ENCODE peak calls at places on chromosomes 16 and 17, in eight cellular contexts. T is GM12891, A is stomach, I is transverse colon, S is HCT116, F is sigmoid colon, C is breast epithelium, G is spleen. V is an unnamed sample.

GRCh38 chr17:79840204-79840988 is 1.2 kb upstream of the CBX4 start:
- DNase-seq in T (no peak), A (peak; percentile 75), I (peak; percentile 67), S (no peak), F (peak; percentile 92), C (no peak), G (peak; percentile 88), V (no peak)

GRCh38 chr17:1571362-1571746 is 8.8 kb upstream of the PITPNA start:
- DNase-seq in T (no peak), A (no peak), I (no peak), S (no peak), F (no peak), C (no peak), G (no peak), V (no peak)

GRCh38 chr16:3283525-3284447 is 495 bp downstream of the ZNF263 start:
- DNase-seq in T (no peak), A (no peak), I (no peak), S (no peak), F (peak; percentile 71), C (no peak), G (no peak), V (no peak)

GRCh38 chr16:81175325-81175891 is 63.1 kb upstream of the BCO1 start:
- DNase-seq in T (no peak), A (no peak), I (no peak), S (no peak), F (no peak), C (no peak), G (no peak), V (no peak)

GRCh38 chr16:11797957-11798299 is 870 bp upstream of the ZC3H7A start:
- DNase-seq in T (no peak), A (no peak), I (no peak), S (no peak), F (no peak), C (no peak), G (peak; percentile 80), V (no peak)

GRCh38 chr16:30356401-30357084 is 1.4 kb upstream of the CD2BP2 start:
- DNase-seq in T (no peak), A (no peak), I (peak; percentile 42), S (no peak), F (no peak), C (no peak), G (peak; percentile 79), V (no peak)

GRCh38 chr17:46744441-46744840 is 74.1 kb downstream of the WNT3 start:
- DNase-seq in T (no peak), A (no peak), I (no peak), S (no peak), F (no peak), C (no peak), G (no peak), V (no peak)

GRCh38 chr17:80408872-80409271 is 6.1 kb upstream of the ENDOV start:
- DNase-seq in T (no peak), A (peak; percentile 42), I (no peak), S (no peak), F (no peak), C (no peak), G (no peak), V (no peak)

GRCh38 chr16:70577256-70577698 is 53.7 kb downstream of the SF3B3 start:
- DNase-seq in T (no peak), A (no peak), I (no peak), S (peak; percentile 8), F (peak; percentile 65), C (peak; percentile 52), G (no peak), V (no peak)

GRCh38 chr16:20300312-20301097 is 26.8 kb downstream of the GP2 start:
- DNase-seq in T (peak; percentile 35), A (peak; percentile 69), I (peak; percentile 43), S (peak; percentile 42), F (no peak), C (peak; percentile 56), G (no peak), V (peak; percentile 40)

GRCh38 chr16:28984091-28984490 is 761 bp upstream of the LAT start:
- DNase-seq in T (no peak), A (no peak), I (no peak), S (no peak), F (no peak), C (no peak), G (no peak), V (no peak)

GRCh38 chr17:21001111-21001812 is 41.5 kb downstream of the USP22 start:
- DNase-seq in T (no peak), A (no peak), I (no peak), S (no peak), F (no peak), C (no peak), G (peak; percentile 51), V (no peak)

GRCh38 chr17:40341808-40342574 is 22.5 kb downstream of the GJD3 start:
- DNase-seq in T (no peak), A (peak; percentile 81), I (peak; percentile 86), S (no peak), F (peak; percentile 92), C (peak; percentile 80), G (peak; percentile 93), V (no peak)

GRCh38 chr16:48173877-48174276 is 18.1 kb upstream of the ABCC12 start:
- DNase-seq in T (no peak), A (no peak), I (no peak), S (no peak), F (no peak), C (no peak), G (no peak), V (no peak)

GRCh38 chr17:4840893-4841242 is 7.7 kb downstream of the MINK1 start:
- DNase-seq in T (no peak), A (no peak), I (no peak), S (no peak), F (no peak), C (no peak), G (no peak), V (no peak)

GRCh38 chr16:71627631-71628236 is 1.8 kb downstream of the MARVELD3 start:
- DNase-seq in T (no peak), A (no peak), I (peak; percentile 28), S (no peak), F (no peak), C (no peak), G (peak; percentile 30), V (no peak)

GRCh38 chr16:71628810-71629209 is 2.8 kb downstream of the MARVELD3 start:
- DNase-seq in T (no peak), A (no peak), I (no peak), S (no peak), F (no peak), C (no peak), G (peak; percentile 30), V (no peak)

GRCh38 chr16:71626018-71626857 is at the start of gene MARVELD3:
- DNase-seq in T (peak; percentile 41), A (peak; percentile 93), I (peak; percentile 94), S (peak; percentile 76), F (no peak), C (peak; percentile 92), G (peak; percentile 72), V (peak; percentile 32)

GRCh38 chr16:71625113-71625850 is 702 bp upstream of the MARVELD3 start:
- DNase-seq in T (no peak), A (no peak), I (no peak), S (no peak), F (no peak), C (no peak), G (peak; percentile 16), V (no peak)

DNA sequence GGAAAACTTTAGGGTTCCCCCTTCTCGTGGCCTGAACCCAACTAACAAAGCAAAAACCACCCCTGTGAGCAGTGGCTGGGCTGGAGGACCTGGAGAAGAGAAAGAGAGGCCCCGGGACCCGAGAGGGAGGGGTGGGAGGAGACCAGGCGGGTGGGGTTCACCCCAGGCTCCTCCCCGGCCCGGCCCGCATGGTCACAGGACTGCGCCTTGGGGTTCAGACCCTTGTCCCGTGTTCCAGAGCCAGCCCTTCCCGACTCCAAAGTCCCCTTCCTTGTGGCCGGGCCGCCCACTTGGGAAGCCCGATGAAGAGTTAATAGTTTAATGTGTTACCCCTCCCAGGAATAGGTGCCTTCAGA is 852 bp downstream of the MARVELD3 start:
- DNase-seq in T (peak; percentile 51), A (peak; percentile 36), I (peak; percentile 91), S (peak; percentile 56), F (no peak), C (no peak), G (peak; percentile 72), V (peak; percentile 45)
- TF ChIP-seq POLR2A in T (no peak), A (no peak), I (peak; percentile 41), S (no peak), F (no peak), C (no peak), G (no peak), V (no peak)

GRCh38 chr17:38768417-38768816 is 15.9 kb downstream of the PSMB3 start:
- DNase-seq in T (no peak), A (no peak), I (no peak), S (no peak), F (no peak), C (no peak), G (no peak), V (no peak)
- TF ChIP-seq POLR2AphosphoS5 in T (no peak), A (no peak), I (no peak), S (no peak), F (no peak), C (no peak), G (no peak), V (no peak)

GRCh38 chr17:28949185-28950016 is 1.9 kb downstream of the PHF12 start:
- DNase-seq in T (no peak), A (peak; percentile 58), I (peak; percentile 67), S (no peak), F (peak; percentile 85), C (peak; percentile 69), G (peak; percentile 95), V (no peak)
- TF ChIP-seq POLR2A in T (peak; percentile 13), A (no peak), I (peak; percentile 40), S (no peak), F (no peak), C (no peak), G (no peak), V (peak; percentile 23)

GRCh38 chr16:72987480-72987901 is 60.4 kb downstream of the ZFHX3 start:
- DNase-seq in T (no peak), A (no peak), I (no peak), S (no peak), F (no peak), C (peak; percentile 73), G (no peak), V (no peak)

GRCh38 chr16:72985148-72985882 is 62.6 kb downstream of the ZFHX3 start:
- DNase-seq in T (no peak), A (no peak), I (no peak), S (no peak), F (peak; percentile 92), C (no peak), G (no peak), V (no peak)

GRCh38 chr16:72983728-72984350 is 64.1 kb downstream of the ZFHX3 start:
- DNase-seq in T (no peak), A (peak; percentile 54), I (no peak), S (no peak), F (peak; percentile 57), C (no peak), G (no peak), V (no peak)

GRCh38 chr16:72988568-72988967 is 59.4 kb downstream of the ZFHX3 start:
- DNase-seq in T (no peak), A (no peak), I (no peak), S (no peak), F (no peak), C (no peak), G (no peak), V (no peak)

DNA sequence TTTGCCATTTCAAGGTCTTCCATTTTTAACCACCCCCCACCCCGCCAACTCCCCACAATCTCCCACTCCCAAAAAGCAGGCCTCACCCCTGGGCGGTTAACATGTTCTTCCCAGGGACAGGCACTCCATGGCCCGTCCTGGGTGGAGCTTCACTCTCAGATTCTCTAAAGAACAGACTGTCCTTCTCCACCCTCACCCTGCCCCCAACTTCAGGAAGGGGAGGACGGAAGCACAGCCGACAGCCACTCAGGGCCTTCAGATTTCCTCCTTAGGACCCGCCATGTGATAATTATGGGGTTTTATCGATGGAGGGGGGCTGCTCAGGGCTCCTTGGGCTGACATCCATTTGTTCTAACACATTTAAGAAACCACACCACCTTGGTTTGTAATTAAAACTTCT is 61.9 kb downstream of the ZFHX3 start:
- DNase-seq in T (no peak), A (no peak), I (no peak), S (no peak), F (peak; percentile 90), C (no peak), G (no peak), V (no peak)
- TF ChIP-seq POLR2AphosphoS5 in T (no peak), A (peak; percentile 19), I (no peak), S (no peak), F (peak; percentile 11), C (no peak), G (no peak), V (no peak)

V was measured in GM12892.